ENCODE peak calls at places on chromosome 21, in five cellular contexts. One of them, this sample, is unnamed. For H3K4me1, the result is how much of the 10 kb centered on the place peaks cover.

GRCh38 chr21:40696246-40696645 is 150.7 kb downstream of the DSCAM start:
- DNase-seq in HepG2: no peak
- DNase-seq in K562: no peak
- DNase-seq in GM12878: no peak
- DNase-seq in A549: no peak
- DNase-seq in this sample: no peak

GRCh38 chr21:42056468-42056867 is 14.6 kb upstream of the UMODL1 start:
- DNase-seq in A549: no peak
- DNase-seq in GM12878: no peak
- DNase-seq in HepG2: no peak
- DNase-seq in K562: no peak
- DNase-seq in this sample: no peak

GRCh38 chr21:42272109-42272962 is 42.9 kb downstream of the TFF3 start:
- DNase-seq in GM12878: no peak
- DNase-seq in K562: no peak
- DNase-seq in HepG2: no peak
- DNase-seq in A549: no peak
- DNase-seq in this sample: no peak

GRCh38 chr21:27301216-27301615 is 334.3 kb upstream of the ADAMTS5 start:
- DNase-seq in GM12878: no peak
- DNase-seq in A549: no peak
- DNase-seq in HepG2: no peak
- DNase-seq in K562: no peak
- DNase-seq in this sample: no peak

GRCh38 chr21:38929137-38929536 is 123.4 kb downstream of the ETS2 start:
- DNase-seq in K562: no peak
- DNase-seq in HepG2: no peak
- DNase-seq in GM12878: no peak
- DNase-seq in A549: no peak
- DNase-seq in this sample: no peak

GRCh38 chr21:26391166-26391565 is 181.9 kb downstream of the CYYR1 start:
- DNase-seq in K562: no peak
- DNase-seq in GM12878: no peak
- DNase-seq in HepG2: no peak
- DNase-seq in A549: no peak
- DNase-seq in this sample: no peak

GRCh38 chr21:16533692-16534407 is 804.1 kb downstream of the USP25 start:
- DNase-seq in GM12878: no peak
- DNase-seq in HepG2: no peak
- DNase-seq in K562: no peak
- DNase-seq in A549: no peak
- DNase-seq in this sample: no peak

GRCh38 chr21:41121785-41122415 is 46.1 kb upstream of the BACE2 start:
- DNase-seq in A549: peak
- DNase-seq in HepG2: peak
- DNase-seq in K562: peak
- DNase-seq in GM12878: peak
- DNase-seq in this sample: peak

GRCh38 chr21:41640756-41641509 is 125.9 kb downstream of the RIPK4 start:
- DNase-seq in A549: peak
- DNase-seq in K562: no peak
- DNase-seq in GM12878: no peak
- DNase-seq in HepG2: no peak
- DNase-seq in this sample: no peak

GRCh38 chr21:24716306-24716918 is 890.9 kb downstream of the MRPL39 start:
- DNase-seq in HepG2: no peak
- DNase-seq in A549: no peak
- DNase-seq in K562: no peak
- DNase-seq in GM12878: no peak
- DNase-seq in this sample: no peak

GRCh38 chr21:27134513-27134912 is 167.6 kb upstream of the ADAMTS5 start:
- DNase-seq in A549: no peak
- DNase-seq in HepG2: no peak
- DNase-seq in K562: no peak
- DNase-seq in GM12878: no peak
- DNase-seq in this sample: no peak

GRCh38 chr21:17386498-17386897 is 126.3 kb upstream of the CXADR start:
- DNase-seq in K562: no peak
- DNase-seq in GM12878: no peak
- DNase-seq in A549: no peak
- DNase-seq in HepG2: no peak
- DNase-seq in this sample: no peak

GRCh38 chr21:41068411-41069304 is 99.3 kb upstream of the BACE2 start:
- DNase-seq in A549: peak
- DNase-seq in K562: peak
- DNase-seq in HepG2: peak
- DNase-seq in GM12878: no peak
- DNase-seq in this sample: peak

GRCh38 chr21:42195378-42196031 is 23.4 kb upstream of the ABCG1 start:
- DNase-seq in HepG2: no peak
- DNase-seq in K562: no peak
- DNase-seq in A549: no peak
- DNase-seq in GM12878: no peak
- DNase-seq in this sample: no peak

GRCh38 chr21:44377201-44377921 is 23.9 kb downstream of the TRPM2 start:
- DNase-seq in GM12878: no peak
- DNase-seq in HepG2: no peak
- DNase-seq in K562: no peak
- DNase-seq in A549: no peak
- DNase-seq in this sample: no peak

GRCh38 chr21:42071146-42071737 is at the start of gene UMODL1:
- DNase-seq in GM12878: no peak
- DNase-seq in HepG2: no peak
- DNase-seq in A549: no peak
- DNase-seq in K562: no peak
- DNase-seq in this sample: no peak

GRCh38 chr21:16070207-16070651 is 340.4 kb downstream of the USP25 start:
- DNase-seq in K562: no peak
- DNase-seq in HepG2: no peak
- DNase-seq in A549: no peak
- DNase-seq in GM12878: no peak
- DNase-seq in this sample: no peak

GRCh38 chr21:38506606-38507331 is 8.5 kb upstream of the ERG start:
- DNase-seq in GM12878: no peak
- DNase-seq in HepG2: no peak
- DNase-seq in K562: no peak
- DNase-seq in A549: no peak
- DNase-seq in this sample: peak

GRCh38 chr21:17051054-17051453 is 461.8 kb upstream of the CXADR start:
- DNase-seq in HepG2: no peak
- DNase-seq in A549: no peak
- DNase-seq in GM12878: no peak
- DNase-seq in K562: no peak
- DNase-seq in this sample: no peak

GRCh38 chr21:37868446-37868845 is 47.8 kb downstream of the KCNJ6 start:
- DNase-seq in A549: no peak
- DNase-seq in GM12878: no peak
- DNase-seq in K562: no peak
- DNase-seq in HepG2: no peak
- DNase-seq in this sample: no peak

GRCh38 chr21:17658931-17659330 is 46.2 kb upstream of the BTG3 start:
- DNase-seq in GM12878: no peak
- DNase-seq in A549: no peak
- DNase-seq in HepG2: no peak
- DNase-seq in K562: no peak
- DNase-seq in this sample: no peak

GRCh38 chr21:16279658-16280581 is 550.1 kb downstream of the USP25 start:
- DNase-seq in GM12878: no peak
- DNase-seq in HepG2: no peak
- DNase-seq in K562: no peak
- DNase-seq in A549: no peak
- DNase-seq in this sample: peak

GRCh38 chr21:26952274-26953066 is 14.4 kb downstream of the ADAMTS5 start:
- DNase-seq in K562: no peak
- DNase-seq in GM12878: no peak
- DNase-seq in HepG2: no peak
- DNase-seq in A549: no peak
- DNase-seq in this sample: no peak

GRCh38 chr21:29130234-29130993 is at the start of gene MAP3K7CL:
- DNase-seq in A549: no peak
- DNase-seq in GM12878: no peak
- DNase-seq in K562: peak
- DNase-seq in HepG2: no peak
- DNase-seq in this sample: no peak
- H3K27ac ChIP-seq in A549: no peak
- H3K27ac ChIP-seq in GM12878: no peak
- H3K27ac ChIP-seq in K562: no peak
- H3K27ac ChIP-seq in HepG2: no peak
- H3K27ac ChIP-seq in this sample: no peak

GRCh38 chr21:31557956-31558838 is 101.3 kb upstream of the SOD1 start:
- DNase-seq in K562: no peak
- DNase-seq in GM12878: no peak
- DNase-seq in HepG2: no peak
- DNase-seq in A549: no peak
- DNase-seq in this sample: no peak
- TF ChIP-seq MYC in K562: no peak
- TF ChIP-seq MYC in GM12878: no peak
- TF ChIP-seq MYC in HepG2: no peak
- TF ChIP-seq MYC in A549: no peak
- TF ChIP-seq MYC in this sample: no peak

GRCh38 chr21:34836933-34837505 is 168.2 kb downstream of the CLIC6 start:
- DNase-seq in GM12878: no peak
- DNase-seq in A549: no peak
- DNase-seq in K562: no peak
- DNase-seq in HepG2: no peak
- DNase-seq in this sample: no peak
- H3K4me1 ChIP-seq in GM12878: under half
- H3K4me1 ChIP-seq in A549: under half
- H3K4me1 ChIP-seq in K562: under half
- H3K4me1 ChIP-seq in HepG2: half or more
- H3K4me1 ChIP-seq in this sample: under half

DNA sequence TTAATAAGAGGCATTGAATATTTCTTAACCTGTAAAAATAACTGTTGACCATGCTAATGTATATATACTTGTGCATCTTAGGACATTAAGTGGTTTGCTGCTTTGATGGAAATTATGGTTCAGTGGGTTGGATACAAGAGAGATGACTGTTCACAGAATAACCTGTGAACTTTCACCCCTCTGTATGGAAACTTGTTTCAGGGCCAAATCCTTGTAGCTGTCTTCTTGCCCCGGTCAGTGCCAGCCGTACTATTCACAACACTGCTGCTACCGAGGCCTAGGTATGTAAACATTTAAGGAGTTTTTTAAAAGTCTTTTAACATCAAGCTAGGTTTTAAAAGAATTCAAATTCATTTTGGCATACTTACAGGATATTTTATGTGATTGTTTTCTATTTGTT is 16.1 kb downstream of the DONSON start:
- DNase-seq in HepG2: no peak
- DNase-seq in A549: no peak
- DNase-seq in GM12878: no peak
- DNase-seq in K562: no peak
- DNase-seq in this sample: peak
- H3K27ac ChIP-seq in HepG2: no peak
- H3K27ac ChIP-seq in A549: no peak
- H3K27ac ChIP-seq in GM12878: no peak
- H3K27ac ChIP-seq in K562: no peak
- H3K27ac ChIP-seq in this sample: no peak

GRCh38 chr21:15028186-15028585 is 36.6 kb downstream of the NRIP1 start:
- DNase-seq in GM12878: no peak
- DNase-seq in HepG2: no peak
- DNase-seq in A549: no peak
- DNase-seq in K562: no peak
- DNase-seq in this sample: peak

GRCh38 chr21:15034126-15034848 is 30.5 kb downstream of the NRIP1 start:
- DNase-seq in GM12878: no peak
- DNase-seq in HepG2: no peak
- DNase-seq in A549: no peak
- DNase-seq in K562: no peak
- DNase-seq in this sample: peak

GRCh38 chr21:15036189-15036588 is 28.6 kb downstream of the NRIP1 start:
- DNase-seq in A549: no peak
- DNase-seq in GM12878: no peak
- DNase-seq in K562: no peak
- DNase-seq in HepG2: no peak
- DNase-seq in this sample: no peak

GRCh38 chr21:15029077-15029476 is 35.7 kb downstream of the NRIP1 start:
- DNase-seq in K562: no peak
- DNase-seq in A549: no peak
- DNase-seq in GM12878: no peak
- DNase-seq in HepG2: no peak
- DNase-seq in this sample: no peak

DNA sequence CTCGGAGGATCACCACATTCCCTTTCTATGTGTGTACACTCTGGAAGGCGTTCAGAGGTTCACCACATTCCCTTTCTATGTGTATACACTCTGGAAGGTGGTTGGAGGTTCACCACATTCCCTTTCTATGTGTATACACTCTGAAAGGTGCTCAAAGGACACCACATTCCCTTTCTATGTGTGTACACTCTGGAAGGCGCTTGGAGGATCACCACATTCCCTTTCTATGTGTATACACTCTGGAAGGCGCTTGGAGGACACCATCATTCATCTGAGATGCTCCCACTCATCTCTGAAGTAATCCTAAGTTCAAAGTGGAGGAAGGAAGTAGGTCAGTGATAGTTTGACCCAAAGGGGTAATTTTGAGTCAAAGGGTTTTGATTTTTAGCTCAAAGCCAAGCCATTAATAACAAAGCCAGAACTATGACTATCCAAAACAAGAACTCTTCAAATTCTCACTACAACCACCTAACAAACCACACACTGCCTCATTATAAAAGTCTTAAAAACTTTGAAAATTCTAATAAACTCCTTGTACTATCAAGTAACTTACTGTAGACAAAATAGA is 32.9 kb downstream of the NRIP1 start:
- DNase-seq in GM12878: no peak
- DNase-seq in HepG2: no peak
- DNase-seq in K562: no peak
- DNase-seq in A549: no peak
- DNase-seq in this sample: no peak
- TF ChIP-seq MYC in GM12878: no peak
- TF ChIP-seq MYC in HepG2: no peak
- TF ChIP-seq MYC in K562: no peak
- TF ChIP-seq MYC in A549: no peak
- TF ChIP-seq MYC in this sample: no peak

DNA sequence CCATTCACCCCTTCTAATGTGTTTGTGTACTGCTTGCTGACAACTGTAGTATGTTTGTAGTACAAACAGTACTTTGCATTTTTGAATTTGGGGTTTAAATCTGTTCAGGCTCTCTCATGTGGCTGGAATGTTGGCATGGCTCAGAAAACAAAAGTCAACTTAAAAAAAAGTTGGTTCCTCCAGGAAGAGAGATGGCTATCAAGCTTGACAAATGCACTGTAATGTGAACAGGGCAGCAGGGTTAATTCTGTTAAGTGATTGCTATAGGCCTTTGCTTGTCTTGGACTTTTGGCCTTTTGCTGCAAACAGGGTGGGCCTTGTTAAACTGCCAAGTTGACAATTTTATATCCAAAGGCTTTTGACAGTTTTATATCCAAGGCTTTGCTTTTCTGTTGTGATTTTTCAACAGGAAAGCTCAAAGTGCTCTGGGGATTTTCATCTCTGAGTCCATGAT is 169.8 kb downstream of the LTN1 start:
- DNase-seq in A549: no peak
- DNase-seq in HepG2: peak
- DNase-seq in K562: no peak
- DNase-seq in GM12878: no peak
- DNase-seq in this sample: peak
- H3K4me1 ChIP-seq in A549: under half
- H3K4me1 ChIP-seq in HepG2: under half
- H3K4me1 ChIP-seq in K562: under half
- H3K4me1 ChIP-seq in GM12878: under half
- H3K4me1 ChIP-seq in this sample: under half